ENCODE peak calls at places on chromosomes 3 and 15, in nine cellular contexts. E, G, S, F, B, A, W, Q and M are unnamed samples.

GRCh38 chr3:168952551-168952950 is 711.0 kb downstream of the MECOM start:
- DNase-seq in E (no peak), G (no peak), S (no peak), F (no peak), B (no peak), A (no peak), W (peak), Q (no peak), M (no peak)

GRCh38 chr3:24494616-24495333 is at the start of gene THRB:
- DNase-seq in E (peak), G (no peak), S (no peak), F (no peak), B (no peak), A (peak), W (peak), Q (no peak), M (no peak)

GRCh38 chr15:55846108-55846707 is 103.3 kb upstream of the PRTG start:
- DNase-seq in E (peak), G (peak), S (peak), F (peak), B (no peak), A (no peak), W (peak), Q (peak), M (no peak)

GRCh38 chr3:60536420-60536819 is 714.8 kb downstream of the FHIT start:
- DNase-seq in E (no peak), G (no peak), S (no peak), F (no peak), B (no peak), A (no peak), W (no peak), Q (no peak), M (no peak)

GRCh38 chr15:58410353-58410752 is 21.4 kb upstream of the LIPC start:
- DNase-seq in E (no peak), G (peak), S (no peak), F (peak), B (peak), A (no peak), W (no peak), Q (peak), M (no peak)

GRCh38 chr15:63436872-63437375 is 55.3 kb upstream of the CA12 start:
- DNase-seq in E (peak), G (peak), S (peak), F (peak), B (peak), A (peak), W (peak), Q (peak), M (peak)

GRCh38 chr3:134496481-134497071 is 10.7 kb downstream of the CEP63 start:
- DNase-seq in E (no peak), G (no peak), S (no peak), F (no peak), B (no peak), A (no peak), W (no peak), Q (peak), M (no peak)

GRCh38 chr3:140950154-140950553 is 8.5 kb downstream of the SLC25A36 start:
- DNase-seq in E (no peak), G (no peak), S (no peak), F (no peak), B (no peak), A (no peak), W (no peak), Q (no peak), M (no peak)

GRCh38 chr3:193783166-193783896 is 190.3 kb downstream of the OPA1 start:
- DNase-seq in E (no peak), G (no peak), S (no peak), F (no peak), B (no peak), A (no peak), W (peak), Q (no peak), M (no peak)

GRCh38 chr3:159928692-159929091 is 59.9 kb upstream of the IL12A start:
- DNase-seq in E (no peak), G (no peak), S (no peak), F (no peak), B (no peak), A (no peak), W (peak), Q (no peak), M (no peak)

GRCh38 chr15:87816016-87816415 is 440.5 kb downstream of the NTRK3 start:
- DNase-seq in E (no peak), G (no peak), S (no peak), F (no peak), B (no peak), A (no peak), W (no peak), Q (no peak), M (no peak)

GRCh38 chr3:154730221-154730620 is 300.2 kb upstream of the GPR149 start:
- DNase-seq in E (no peak), G (no peak), S (no peak), F (no peak), B (no peak), A (no peak), W (no peak), Q (no peak), M (no peak)

GRCh38 chr15:52143862-52144261 is 31.3 kb upstream of the BCL2L10 start:
- DNase-seq in E (no peak), G (no peak), S (no peak), F (no peak), B (no peak), A (peak), W (peak), Q (no peak), M (no peak)

GRCh38 chr3:120284702-120285507 is at the start of gene GPR156:
- DNase-seq in E (no peak), G (no peak), S (no peak), F (no peak), B (no peak), A (no peak), W (no peak), Q (no peak), M (no peak)

GRCh38 chr3:168091961-168092360 is 3.8 kb downstream of the GOLIM4 start:
- DNase-seq in E (no peak), G (no peak), S (no peak), F (no peak), B (no peak), A (no peak), W (no peak), Q (no peak), M (no peak)

GRCh38 chr3:150355581-150355980 is 52.5 kb upstream of the TSC22D2 start:
- DNase-seq in E (no peak), G (no peak), S (no peak), F (no peak), B (no peak), A (no peak), W (no peak), Q (no peak), M (no peak)